ENCODE peak calls at places on chromosomes 3 and 15, in ten cellular contexts. Y, W, Z, E, M, L, I, Q, J and X are unnamed samples.

GRCh38 chr15:83295417-83295816 is 11.0 kb upstream of the BNC1 start:
- DNase-seq in Y (peak; percentile 29), W (no peak), Z (no peak), E (no peak), M (no peak), L (no peak), I (no peak), Q (no peak), J (no peak), X (no peak)

GRCh38 chr15:95174281-95174680 is 942.9 kb downstream of the MCTP2 start:
- DNase-seq in Y (peak; percentile 25), W (no peak), Z (no peak), E (no peak), M (no peak), L (no peak), I (peak; percentile 27), Q (no peak), J (no peak), X (peak; percentile 5)

GRCh38 chr3:40588406-40588805 is 63.6 kb downstream of the ZNF621 start:
- DNase-seq in Y (no peak), W (no peak), Z (no peak), E (no peak), M (no peak), L (no peak), I (no peak), Q (no peak), J (peak; percentile 31), X (no peak)

GRCh38 chr15:77456746-77457618 is 36.3 kb downstream of the HMG20A start:
- DNase-seq in Y (peak; percentile 59), W (no peak), Z (no peak), E (no peak), M (no peak), L (no peak), I (peak; percentile 52), Q (no peak), J (no peak), X (no peak)

GRCh38 chr3:45020534-45020933 is 5.6 kb upstream of the CLEC3B start:
- DNase-seq in Y (no peak), W (no peak), Z (no peak), E (no peak), M (peak; percentile 18), L (no peak), I (no peak), Q (no peak), J (no peak), X (no peak)

GRCh38 chr3:158725348-158725966 is 6.8 kb downstream of the RARRES1 start:
- DNase-seq in Y (peak; percentile 100), W (no peak), Z (no peak), E (no peak), M (no peak), L (no peak), I (peak; percentile 100), Q (no peak), J (peak; percentile 47), X (no peak)

GRCh38 chr3:186596568-186597287 is 16.1 kb upstream of the AHSG start:
- DNase-seq in Y (peak; percentile 60), W (no peak), Z (no peak), E (no peak), M (no peak), L (no peak), I (peak; percentile 41), Q (no peak), J (no peak), X (no peak)

GRCh38 chr3:156151824-156152428 is 31.5 kb downstream of the KCNAB1 start:
- DNase-seq in Y (peak; percentile 77), W (peak; percentile 40), Z (peak; percentile 29), E (peak; percentile 5), M (peak; percentile 39), L (peak; percentile 68), I (peak; percentile 64), Q (peak; percentile 57), J (peak; percentile 73), X (peak; percentile 61)

GRCh38 chr3:23455084-23455483 is 252.0 kb downstream of the UBE2E2 start:
- DNase-seq in Y (peak; percentile 87), W (no peak), Z (no peak), E (no peak), M (no peak), L (no peak), I (peak; percentile 84), Q (no peak), J (no peak), X (no peak)

GRCh38 chr3:74531491-74531890 is 83.0 kb downstream of the CNTN3 start:
- DNase-seq in Y (no peak), W (no peak), Z (no peak), E (no peak), M (no peak), L (no peak), I (no peak), Q (no peak), J (no peak), X (no peak)

GRCh38 chr3:126472277-126473006 is 3.2 kb downstream of the ZXDC start:
- DNase-seq in Y (peak; percentile 96), W (no peak), Z (no peak), E (no peak), M (no peak), L (peak; percentile 91), I (peak; percentile 96), Q (no peak), J (peak; percentile 40), X (no peak)

GRCh38 chr3:197686899-197687298 is 49.8 kb downstream of the RUBCN start:
- DNase-seq in Y (no peak), W (no peak), Z (no peak), E (no peak), M (no peak), L (no peak), I (no peak), Q (no peak), J (no peak), X (no peak)

GRCh38 chr3:45795509-45795881 is 841 bp downstream of the SLC6A20 start:
- DNase-seq in Y (no peak), W (no peak), Z (no peak), E (no peak), M (no peak), L (no peak), I (peak; percentile 2), Q (no peak), J (no peak), X (no peak)

GRCh38 chr15:92224843-92225242 is 168.8 kb upstream of the ST8SIA2 start:
- DNase-seq in Y (no peak), W (no peak), Z (no peak), E (no peak), M (no peak), L (no peak), I (no peak), Q (no peak), J (no peak), X (no peak)

GRCh38 chr15:40338041-40338657 is 2.6 kb downstream of the CCDC9B start:
- DNase-seq in Y (peak; percentile 63), W (peak; percentile 70), Z (peak; percentile 57), E (peak; percentile 61), M (peak; percentile 73), L (no peak), I (no peak), Q (peak; percentile 87), J (peak; percentile 81), X (peak; percentile 62)

GRCh38 chr3:99747915-99748314 is 69.7 kb upstream of the CMSS1 start:
- DNase-seq in Y (peak; percentile 70), W (no peak), Z (no peak), E (no peak), M (no peak), L (no peak), I (peak; percentile 45), Q (no peak), J (no peak), X (peak; percentile 5)

GRCh38 chr3:100915706-100916105 is 77.5 kb downstream of the ABI3BP start:
- DNase-seq in Y (no peak), W (no peak), Z (no peak), E (no peak), M (no peak), L (no peak), I (no peak), Q (no peak), J (no peak), X (no peak)

GRCh38 chr3:25897019-25897418 is 107.1 kb downstream of the OXSM start:
- DNase-seq in Y (no peak), W (no peak), Z (no peak), E (no peak), M (no peak), L (no peak), I (no peak), Q (no peak), J (peak; percentile 20), X (no peak)

GRCh38 chr3:52704611-52705437 is 767 bp downstream of the GLT8D1 start:
- DNase-seq in Y (peak; percentile 48), W (no peak), Z (no peak), E (no peak), M (peak; percentile 1), L (no peak), I (peak; percentile 18), Q (no peak), J (no peak), X (no peak)

GRCh38 chr3:126889276-126890201 is 93.4 kb upstream of the PLXNA1 start:
- DNase-seq in Y (no peak), W (no peak), Z (no peak), E (no peak), M (no peak), L (no peak), I (no peak), Q (no peak), J (no peak), X (no peak)

GRCh38 chr3:112046599-112046998 is 12.1 kb downstream of the TMPRSS7 start:
- DNase-seq in Y (peak; percentile 55), W (no peak), Z (no peak), E (no peak), M (no peak), L (no peak), I (peak; percentile 26), Q (no peak), J (no peak), X (no peak)

GRCh38 chr15:98580577-98580976 is 67.8 kb upstream of the IGF1R start:
- DNase-seq in Y (no peak), W (no peak), Z (no peak), E (no peak), M (no peak), L (no peak), I (no peak), Q (no peak), J (no peak), X (no peak)

GRCh38 chr15:100183921-100184480 is 157.8 kb downstream of the ADAMTS17 start:
- DNase-seq in Y (no peak), W (no peak), Z (no peak), E (no peak), M (no peak), L (no peak), I (no peak), Q (no peak), J (no peak), X (no peak)

GRCh38 chr3:159239054-159239453 is 437.2 kb downstream of the MFSD1 start:
- DNase-seq in Y (peak; percentile 67), W (no peak), Z (no peak), E (no peak), M (no peak), L (no peak), I (peak; percentile 56), Q (no peak), J (no peak), X (no peak)

GRCh38 chr3:3110299-3110630 is at the start of gene IL5RA:
- DNase-seq in Y (no peak), W (no peak), Z (no peak), E (no peak), M (peak; percentile 30), L (peak; percentile 6), I (no peak), Q (no peak), J (no peak), X (no peak)

GRCh38 chr15:39574416-39574815 is 6.5 kb upstream of the THBS1 start:
- DNase-seq in Y (no peak), W (no peak), Z (no peak), E (no peak), M (no peak), L (no peak), I (no peak), Q (no peak), J (no peak), X (no peak)

GRCh38 chr3:12224181-12225147 is 64.4 kb upstream of the PPARG start:
- DNase-seq in Y (peak; percentile 92), W (no peak), Z (no peak), E (no peak), M (no peak), L (no peak), I (peak; percentile 93), Q (no peak), J (peak; percentile 85), X (no peak)

GRCh38 chr3:4756060-4756775 is 223.0 kb upstream of the BHLHE40 start:
- DNase-seq in Y (no peak), W (no peak), Z (no peak), E (no peak), M (no peak), L (peak; percentile 70), I (no peak), Q (no peak), J (no peak), X (no peak)